ENCODE peak calls at places on chromosomes 3 and 15, in four cellular contexts. X is heart right ventricle, J is thoracic aorta, G is colonic mucosa. Z is an unnamed sample.

GRCh38 chr15:70383856-70384255 is 286.1 kb upstream of the TLE3 start:
- DNase-seq in X (no peak), J (no peak), G (no peak), Z (no peak)

GRCh38 chr15:78200276-78200930 is 34.0 kb downstream of the ACSBG1 start:
- DNase-seq in X (no peak), J (no peak), G (peak), Z (no peak)

GRCh38 chr15:35243758-35244157 is 158.7 kb upstream of the NANOGP8 start:
- DNase-seq in X (no peak), J (no peak), G (no peak), Z (no peak)

GRCh38 chr15:32718822-32719716 is 1.3 kb downstream of the GREM1 start:
- DNase-seq in X (no peak), J (no peak), G (peak), Z (peak)

GRCh38 chr3:72011495-72011894 is 226.5 kb upstream of the PROK2 start:
- DNase-seq in X (no peak), J (no peak), G (no peak), Z (no peak)

GRCh38 chr3:150365132-150365604 is 42.9 kb upstream of the TSC22D2 start:
- DNase-seq in X (no peak), J (no peak), G (no peak), Z (no peak)

GRCh38 chr3:185781759-185782158 is 43.1 kb downstream of the IGF2BP2 start:
- DNase-seq in X (no peak), J (no peak), G (no peak), Z (no peak)

GRCh38 chr15:25701716-25702465 is 161.2 kb downstream of the ATP10A start:
- DNase-seq in X (no peak), J (no peak), G (no peak), Z (no peak)

GRCh38 chr3:98812851-98813374 is 49.8 kb downstream of the ST3GAL6 start:
- DNase-seq in X (no peak), J (no peak), G (no peak), Z (no peak)

GRCh38 chr3:113063126-113063894 is 72.5 kb downstream of the GTPBP8 start:
- DNase-seq in X (no peak), J (no peak), G (no peak), Z (no peak)

GRCh38 chr3:175357758-175358157 is 498.6 kb downstream of the NAALADL2 start:
- DNase-seq in X (no peak), J (no peak), G (no peak), Z (no peak)
- TF ChIP-seq CTCF in X (no peak), J (no peak), G (no peak), Z (no peak)

GRCh38 chr3:50862221-50862620 is 187.5 kb downstream of the DOCK3 start:
- DNase-seq in X (no peak), J (no peak), G (no peak), Z (no peak)
- TF ChIP-seq CTCF in X (no peak), J (no peak), G (no peak), Z (no peak)

GRCh38 chr3:170222647-170223541 is 670 bp downstream of the PRKCI start:
- DNase-seq in X (no peak), J (peak), G (peak), Z (no peak)
- TF ChIP-seq CTCF in X (no peak), J (peak), G (no peak), Z (no peak)

GRCh38 chr3:27910456-27910855 is 188.3 kb upstream of the EOMES start:
- DNase-seq in X (no peak), J (no peak), G (no peak), Z (no peak)

GRCh38 chr3:27914199-27914598 is 192.1 kb upstream of the EOMES start:
- DNase-seq in X (no peak), J (no peak), G (no peak), Z (no peak)
- TF ChIP-seq CTCF in X (no peak), J (no peak), G (no peak), Z (no peak)